ENCODE peak calls at places on chromosomes 11 and 22, in six cellular contexts. N is nephron progenitor cell; Z is choroid plexus epithelial cell; A is AG09319; E is CD8-positive, alpha-beta T cell; Y is KBM-7. O is an unnamed sample.

GRCh38 chr22:36171941-36172340 is 11.4 kb upstream of the APOL3 start:
- DNase-seq in Z (no peak), A (no peak), E (no peak), Y (no peak), N (no peak), O (no peak)

GRCh38 chr11:111540114-111540920 is at the start of gene LAYN:
- DNase-seq in Y (peak; percentile 27), E (peak; percentile 62), Z (no peak), N (peak; percentile 77), A (no peak), O (no peak)

GRCh38 chr11:70519117-70519516 is 120.8 kb downstream of the CTTN start:
- DNase-seq in Y (no peak), N (no peak), A (no peak), E (no peak), Z (no peak), O (no peak)

GRCh38 chr22:30875481-30876215 is 92.9 kb downstream of the MORC2 start:
- DNase-seq in E (no peak), Y (no peak), N (no peak), A (no peak), Z (no peak), O (no peak)

GRCh38 chr11:104199041-104199440 is 35.1 kb upstream of the PDGFD start:
- DNase-seq in Z (no peak), Y (no peak), A (no peak), N (no peak), E (no peak), O (no peak)

GRCh38 chr11:128733440-128734115 is 39.7 kb downstream of the FLI1 start:
- DNase-seq in N (no peak), E (peak; percentile 64), Z (peak; percentile 70), Y (no peak), A (no peak), O (no peak)

GRCh38 chr11:24234822-24235508 is 261.9 kb upstream of the LUZP2 start:
- DNase-seq in N (no peak), E (no peak), Y (no peak), Z (peak; percentile 77), A (no peak), O (peak; percentile 2)

GRCh38 chr11:1852271-1852877 is 510 bp upstream of the LSP1 start:
- DNase-seq in Y (no peak), A (no peak), Z (no peak), N (no peak), E (no peak), O (no peak)

GRCh38 chr11:104041792-104042191 is 5.4 kb downstream of the DDI1 start:
- DNase-seq in N (no peak), A (no peak), E (no peak), Z (no peak), Y (no peak), O (no peak)

GRCh38 chr22:47176573-47177333 is 414.3 kb downstream of the TBC1D22A start:
- DNase-seq in Y (no peak), A (no peak), N (no peak), Z (no peak), E (no peak), O (no peak)

GRCh38 chr22:27720860-27721259 is 80.7 kb downstream of the MN1 start:
- DNase-seq in A (peak; percentile 69), E (no peak), N (no peak), Y (no peak), Z (no peak), O (no peak)

GRCh38 chr22:16959345-16959930 is 48.6 kb downstream of the GAB4 start:
- DNase-seq in E (peak; percentile 38), A (no peak), N (no peak), Y (no peak), Z (no peak), O (no peak)

GRCh38 chr11:120500414-120500936 is 11.1 kb upstream of the GRIK4 start:
- DNase-seq in Y (no peak), E (no peak), N (no peak), A (no peak), Z (no peak), O (no peak)

GRCh38 chr11:128530119-128531091 is 57.0 kb downstream of the ETS1 start:
- DNase-seq in E (no peak), N (no peak), Y (no peak), A (peak; percentile 92), Z (peak; percentile 96), O (peak; percentile 97)